ENCODE peak calls at places on chromosomes 2 and 18, in nine cellular contexts. T, H, K, E, R, D, M, W and F are unnamed samples. For H3K36me3, the result is how much of the 10 kb centered on the place peaks cover.

GRCh38 chr2:123791716-123792115 is 233.4 kb upstream of the CNTNAP5 start:
- DNase-seq in M (no peak), T (no peak), R (no peak), E (no peak), W (no peak), D (no peak), H (no peak), K (no peak), F (no peak)

GRCh38 chr2:150689600-150689999 is 202.1 kb upstream of the RND3 start:
- DNase-seq in T (no peak), M (no peak), H (no peak), K (no peak), D (no peak), E (no peak), R (no peak), W (no peak), F (no peak)

GRCh38 chr2:173659522-173659921 is 304.9 kb downstream of the CDCA7 start:
- DNase-seq in R (no peak), D (no peak), E (no peak), K (no peak), M (no peak), W (no peak), T (no peak), H (no peak), F (no peak)

GRCh38 chr2:206260427-206261012 is 13.9 kb upstream of the ZDBF2 start:
- DNase-seq in H (no peak), K (no peak), R (no peak), D (no peak), M (no peak), E (peak), T (no peak), W (no peak), F (peak)

GRCh38 chr18:23155537-23155936 is 20.3 kb downstream of the CABLES1 start:
- DNase-seq in T (no peak), D (no peak), W (no peak), R (no peak), E (no peak), K (no peak), M (no peak), H (no peak), F (peak)

GRCh38 chr2:78498125-78498524 is 527.4 kb upstream of the REG3G start:
- DNase-seq in T (no peak), D (no peak), H (no peak), R (no peak), M (no peak), K (no peak), W (no peak), E (no peak), F (no peak)

GRCh38 chr2:174699993-174700766 is 64.1 kb downstream of the CHRNA1 start:
- DNase-seq in M (no peak), H (no peak), D (no peak), R (no peak), K (no peak), T (no peak), E (peak), W (no peak), F (peak)

GRCh38 chr2:95700554-95700953 is 108.8 kb downstream of the TRIM43 start:
- DNase-seq in M (no peak), K (no peak), D (no peak), W (no peak), R (no peak), T (no peak), E (no peak), H (no peak), F (no peak)

GRCh38 chr18:39863916-39864315 is 2091.1 kb upstream of the PIK3C3 start:
- DNase-seq in R (no peak), E (no peak), D (no peak), T (no peak), K (no peak), M (no peak), H (no peak), W (no peak), F (no peak)

GRCh38 chr2:57908736-57909161 is 137.9 kb upstream of the VRK2 start:
- DNase-seq in H (no peak), M (no peak), W (no peak), D (no peak), E (no peak), K (no peak), R (no peak), T (no peak), F (no peak)

GRCh38 chr2:54839526-54840255 is 116.2 kb downstream of the EML6 start:
- DNase-seq in D (no peak), W (no peak), T (no peak), R (no peak), H (no peak), E (no peak), K (no peak), M (no peak), F (no peak)

GRCh38 chr2:207660994-207661393 is 35.8 kb upstream of the METTL21A start:
- DNase-seq in H (no peak), E (no peak), M (no peak), K (no peak), T (no peak), D (no peak), W (no peak), R (no peak), F (no peak)

GRCh38 chr2:198143156-198143555 is 338.8 kb downstream of the PLCL1 start:
- DNase-seq in R (no peak), E (no peak), K (no peak), H (no peak), W (no peak), T (no peak), M (no peak), D (no peak), F (no peak)

GRCh38 chr2:174487536-174488162 is 820 bp upstream of the GPR155 start:
- DNase-seq in R (no peak), K (no peak), D (no peak), E (no peak), W (no peak), H (no peak), T (no peak), M (no peak), F (no peak)

GRCh38 chr2:176518823-176519222 is 249.6 kb downstream of the MTX2 start:
- DNase-seq in W (no peak), E (peak), M (no peak), D (no peak), H (no peak), T (no peak), K (peak), R (no peak), F (no peak)

DNA sequence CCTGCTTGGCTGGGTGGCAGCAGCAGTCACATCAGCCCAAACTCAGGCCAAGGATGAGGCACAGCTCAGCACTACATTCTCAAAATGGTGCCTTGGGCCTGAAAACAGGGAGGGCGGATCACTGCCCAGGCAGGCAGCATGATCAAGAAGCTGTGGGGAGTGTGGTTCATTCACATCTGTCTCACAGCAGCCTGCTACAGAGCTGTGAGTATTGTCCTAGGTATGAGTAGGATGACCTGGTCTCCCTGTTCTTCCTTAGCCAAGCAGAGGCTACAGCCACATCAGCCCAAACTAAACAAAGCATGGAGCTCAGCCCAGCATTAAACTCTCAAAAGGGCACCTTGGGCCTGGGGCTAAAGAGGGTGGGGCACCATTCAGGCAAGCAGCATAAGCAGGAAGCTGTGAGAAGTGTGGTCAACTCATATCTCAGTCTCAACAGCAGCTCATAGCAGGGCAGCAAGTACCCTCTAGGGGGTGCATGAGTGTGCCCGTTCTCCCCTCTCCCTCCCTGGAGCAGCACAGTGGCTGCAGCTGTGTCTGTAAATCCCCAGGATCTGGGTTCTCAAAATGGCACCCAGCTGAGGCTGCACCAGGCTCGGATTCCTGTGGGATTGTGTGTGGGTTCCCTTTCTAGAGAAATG is 139.6 kb downstream of the TRABD2A start:
- DNase-seq in K (peak), T (no peak), W (no peak), R (peak), M (no peak), E (peak), D (no peak), H (no peak), F (peak)
- TF ChIP-seq CTCF in K (no peak), T (no peak), W (peak), R (peak), M (no peak), E (no peak), D (peak), H (no peak), F (peak)

GRCh38 chr2:200418399-200418798 is 91.5 kb downstream of the KCTD18 start:
- DNase-seq in W (no peak), K (no peak), R (no peak), T (no peak), D (no peak), M (no peak), E (no peak), H (no peak), F (no peak)

GRCh38 chr2:200417389-200417788 is 92.5 kb downstream of the KCTD18 start:
- DNase-seq in R (no peak), E (no peak), T (no peak), M (no peak), H (no peak), D (no peak), W (no peak), K (no peak), F (no peak)

GRCh38 chr2:200416878-200417277 is 93.0 kb downstream of the KCTD18 start:
- DNase-seq in W (no peak), D (no peak), E (no peak), R (no peak), T (no peak), H (no peak), K (no peak), M (no peak), F (peak)

GRCh38 chr2:200421270-200421669 is 88.6 kb downstream of the KCTD18 start:
- DNase-seq in T (no peak), H (no peak), W (no peak), E (no peak), R (no peak), D (no peak), K (no peak), M (no peak), F (no peak)

GRCh38 chr2:200419325-200419724 is 90.5 kb downstream of the KCTD18 start:
- DNase-seq in H (no peak), T (no peak), R (no peak), D (no peak), M (no peak), E (no peak), K (no peak), W (no peak), F (no peak)
- H3K36me3 ChIP-seq in H (under half), T (under half), R (under half), D (under half), M (under half), E (under half), K (under half), W (under half), F (under half)

GRCh38 chr2:236446521-236446920 is 123.1 kb upstream of the ACKR3 start:
- DNase-seq in K (no peak), W (no peak), M (no peak), E (no peak), H (no peak), D (no peak), R (no peak), T (no peak), F (no peak)

GRCh38 chr2:236449167-236449586 is 120.4 kb upstream of the ACKR3 start:
- DNase-seq in H (no peak), W (no peak), T (no peak), E (no peak), M (no peak), D (no peak), K (no peak), R (no peak), F (peak)

GRCh38 chr2:236440110-236440881 is 129.3 kb upstream of the ACKR3 start:
- DNase-seq in R (no peak), D (no peak), H (no peak), K (no peak), E (no peak), T (no peak), M (no peak), W (no peak), F (no peak)

GRCh38 chr2:236445678-236446077 is 123.9 kb upstream of the ACKR3 start:
- DNase-seq in T (no peak), E (no peak), W (no peak), R (no peak), M (no peak), D (no peak), K (no peak), H (no peak), F (no peak)

GRCh38 chr2:236444187-236444586 is 125.4 kb upstream of the ACKR3 start:
- DNase-seq in R (no peak), D (no peak), M (no peak), T (no peak), H (no peak), K (no peak), E (no peak), W (no peak), F (no peak)
- H3K4me3 ChIP-seq in R (no peak), D (no peak), M (no peak), T (no peak), H (no peak), K (no peak), E (no peak), W (no peak), F (no peak)

GRCh38 chr2:237541242-237541641 is 25.1 kb upstream of the PRLH start:
- DNase-seq in T (no peak), K (no peak), R (no peak), W (no peak), H (no peak), M (no peak), E (no peak), D (no peak), F (no peak)
- TF ChIP-seq CTCF in T (no peak), K (no peak), R (no peak), W (no peak), H (no peak), M (no peak), E (no peak), D (no peak), F (no peak)

GRCh38 chr2:10798783-10799182 is 13.8 kb downstream of the PDIA6 start:
- DNase-seq in M (no peak), E (no peak), K (no peak), D (no peak), R (no peak), H (no peak), W (no peak), T (no peak), F (no peak)
- H3K36me3 ChIP-seq in M (half or more), E (under half), K (half or more), D (under half), R (under half), H (under half), W (half or more), T (under half), F (under half)

DNA sequence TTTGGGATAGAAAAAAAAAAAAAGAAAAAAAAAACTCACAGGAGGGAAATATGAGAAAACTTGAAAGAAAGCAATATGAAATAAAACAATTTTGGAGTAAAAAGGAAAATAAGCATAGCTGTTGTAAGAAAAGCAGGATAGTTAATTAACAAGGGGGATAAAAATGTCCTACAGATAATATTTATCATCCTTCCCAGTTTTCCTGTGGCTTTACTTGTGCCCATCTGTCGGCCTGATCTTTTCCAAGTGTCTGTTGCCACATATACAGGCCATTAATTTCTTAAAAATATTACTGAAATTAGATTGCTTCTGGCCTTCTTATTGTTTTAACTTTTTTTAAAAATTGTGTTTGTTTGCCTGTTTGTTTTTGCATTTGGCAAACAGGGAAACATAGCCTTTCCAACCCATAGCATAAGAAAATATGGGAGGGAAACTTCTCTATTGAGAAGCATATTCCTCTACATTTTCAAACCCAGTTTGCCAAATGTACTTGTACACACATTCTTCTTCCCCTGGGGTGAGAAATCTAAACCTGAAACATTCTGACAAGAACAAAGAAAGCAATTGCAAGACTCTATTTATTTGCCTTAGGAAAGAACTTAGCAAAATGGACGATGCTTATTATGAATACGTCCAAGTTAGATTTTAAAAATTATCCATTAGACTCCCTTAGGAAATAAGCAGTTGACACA is 272.3 kb downstream of the CDH20 start:
- DNase-seq in T (no peak), D (no peak), W (no peak), H (no peak), M (no peak), R (no peak), E (no peak), K (no peak), F (no peak)
- H3K4me3 ChIP-seq in T (peak), D (peak), W (peak), H (no peak), M (peak), R (no peak), E (no peak), K (no peak), F (peak)

GRCh38 chr2:898319-898718 is 52.3 kb upstream of the SNTG2 start:
- DNase-seq in D (no peak), K (no peak), H (no peak), E (peak), R (no peak), T (no peak), M (no peak), W (no peak), F (no peak)
- TF ChIP-seq CTCF in D (peak), K (no peak), H (no peak), E (peak), R (no peak), T (no peak), M (no peak), W (no peak), F (no peak)

DNA sequence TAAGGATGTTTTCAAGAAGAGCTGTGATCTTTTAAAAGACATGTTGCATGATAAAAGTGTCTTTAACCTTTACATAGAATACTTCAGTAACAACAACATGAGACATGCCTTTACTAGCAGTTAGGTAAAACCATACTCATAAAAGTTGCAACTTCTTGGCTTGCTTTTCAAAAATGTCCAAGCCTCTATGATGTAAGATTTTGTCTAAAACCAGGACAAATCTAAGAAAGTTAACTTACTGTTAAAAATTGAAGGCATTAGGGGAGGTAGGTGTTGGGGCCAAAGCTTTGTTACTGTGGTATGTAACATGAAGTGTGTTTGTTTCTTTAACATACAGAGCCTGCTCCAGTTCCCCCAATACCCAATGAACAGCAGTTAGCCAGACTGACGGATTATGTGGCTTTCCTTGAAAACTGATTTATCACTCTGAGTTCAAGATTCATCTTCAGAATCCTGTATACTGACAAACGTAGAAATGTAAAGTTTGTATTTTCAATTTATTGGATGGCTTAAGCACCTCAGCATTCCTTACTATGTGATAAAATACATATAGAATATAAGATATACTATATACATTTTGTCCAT is 11.7 kb downstream of the COPS8 start:
- DNase-seq in K (no peak), W (no peak), H (no peak), R (no peak), E (no peak), D (no peak), T (no peak), M (no peak), F (peak)
- H3K36me3 ChIP-seq in K (half or more), W (under half), H (under half), R (under half), E (under half), D (under half), T (half or more), M (half or more), F (under half)

DNA sequence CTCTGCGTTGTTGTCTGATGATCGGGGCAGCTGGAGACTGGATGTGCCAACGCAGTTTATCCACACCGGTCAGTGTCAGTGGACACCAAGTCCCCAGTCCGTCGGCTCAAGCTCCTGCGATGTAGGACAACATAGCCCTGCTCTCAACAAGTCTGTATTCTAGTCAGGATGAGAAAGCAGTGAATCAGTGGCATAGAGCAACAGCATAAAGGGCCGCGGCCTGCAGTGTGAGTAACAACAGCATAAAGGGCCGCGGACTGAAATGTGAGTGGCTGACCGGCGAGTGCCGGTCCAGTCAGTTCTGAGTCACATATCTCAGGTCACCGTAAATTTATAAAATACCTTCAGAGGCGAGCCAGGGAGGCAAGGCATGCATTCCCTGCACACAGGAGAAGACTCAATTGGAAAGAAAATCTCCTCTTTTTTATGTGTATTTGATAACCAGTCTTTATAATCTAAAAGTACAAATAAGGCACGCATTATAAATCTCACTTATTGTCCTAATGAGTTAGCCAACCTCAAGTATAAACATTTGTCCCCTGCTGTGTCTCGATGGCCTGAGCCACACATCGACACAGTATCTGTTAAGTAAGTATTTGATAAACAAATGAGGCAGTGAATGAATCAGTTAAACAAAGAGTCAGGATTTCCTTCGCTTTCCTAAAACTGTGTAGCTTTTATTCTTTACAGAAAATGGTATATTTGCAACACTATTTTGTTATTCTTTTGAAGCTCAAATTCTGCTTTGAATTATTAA is 33.8 kb upstream of the NFATC1 start:
- DNase-seq in R (no peak), T (no peak), D (no peak), E (no peak), H (no peak), W (peak), M (no peak), K (no peak), F (peak)
- H3K4me3 ChIP-seq in R (no peak), T (no peak), D (no peak), E (no peak), H (no peak), W (peak), M (no peak), K (no peak), F (no peak)